ENCODE peak calls at places on chromosomes 2 and 18, in five cellular contexts. One of them, this sample, is unnamed.

GRCh38 chr2:70829916-70830315 is 5.7 kb downstream of the CD207 start:
- DNase-seq in HepG2: no peak
- DNase-seq in K562: no peak
- DNase-seq in HCT116: no peak
- DNase-seq in GM12878: no peak
- DNase-seq in this sample: no peak

GRCh38 chr2:3535794-3536681 is 16.7 kb upstream of the ADI1 start:
- DNase-seq in HepG2: peak
- DNase-seq in K562: peak
- DNase-seq in HCT116: peak
- DNase-seq in GM12878: no peak
- DNase-seq in this sample: no peak

GRCh38 chr2:903223-903900 is 47.3 kb upstream of the SNTG2 start:
- DNase-seq in HepG2: no peak
- DNase-seq in K562: no peak
- DNase-seq in HCT116: no peak
- DNase-seq in GM12878: no peak
- DNase-seq in this sample: peak

GRCh38 chr2:33704352-33704751 is 105.3 kb upstream of the FAM98A start:
- DNase-seq in HepG2: no peak
- DNase-seq in K562: no peak
- DNase-seq in HCT116: no peak
- DNase-seq in GM12878: no peak
- DNase-seq in this sample: no peak

GRCh38 chr2:217953011-217953481 is 49.7 kb downstream of the TNS1 start:
- DNase-seq in HepG2: no peak
- DNase-seq in K562: no peak
- DNase-seq in HCT116: no peak
- DNase-seq in GM12878: no peak
- DNase-seq in this sample: no peak

GRCh38 chr2:98801286-98801685 is 70.4 kb upstream of the MGAT4A start:
- DNase-seq in HepG2: no peak
- DNase-seq in K562: no peak
- DNase-seq in HCT116: no peak
- DNase-seq in GM12878: no peak
- DNase-seq in this sample: no peak

GRCh38 chr2:165369131-165369935 is 100.2 kb upstream of the CSRNP3 start:
- DNase-seq in HepG2: no peak
- DNase-seq in K562: no peak
- DNase-seq in HCT116: no peak
- DNase-seq in GM12878: no peak
- DNase-seq in this sample: no peak

GRCh38 chr18:58991127-58991798 is 126.6 kb downstream of the ZNF532 start:
- DNase-seq in HepG2: no peak
- DNase-seq in K562: no peak
- DNase-seq in HCT116: no peak
- DNase-seq in GM12878: peak
- DNase-seq in this sample: no peak

GRCh38 chr2:141393214-141393545 is 737.6 kb downstream of the LRP1B start:
- DNase-seq in HepG2: no peak
- DNase-seq in K562: no peak
- DNase-seq in HCT116: no peak
- DNase-seq in GM12878: no peak
- DNase-seq in this sample: no peak

GRCh38 chr18:21914739-21915319 is 174.2 kb downstream of the MIB1 start:
- DNase-seq in HepG2: peak
- DNase-seq in K562: peak
- DNase-seq in HCT116: peak
- DNase-seq in GM12878: no peak
- DNase-seq in this sample: no peak

GRCh38 chr2:70385204-70385603 is 83.3 kb upstream of the FAM136A start:
- DNase-seq in HepG2: peak
- DNase-seq in K562: no peak
- DNase-seq in HCT116: no peak
- DNase-seq in GM12878: no peak
- DNase-seq in this sample: no peak

GRCh38 chr2:18623782-18624181 is 34.4 kb upstream of the NT5C1B start:
- DNase-seq in HepG2: no peak
- DNase-seq in K562: no peak
- DNase-seq in HCT116: no peak
- DNase-seq in GM12878: no peak
- DNase-seq in this sample: no peak

GRCh38 chr2:8541636-8542035 is 140.2 kb upstream of the ID2 start:
- DNase-seq in HepG2: no peak
- DNase-seq in K562: no peak
- DNase-seq in HCT116: no peak
- DNase-seq in GM12878: no peak
- DNase-seq in this sample: no peak

GRCh38 chr18:59985289-59985688 is 85.5 kb downstream of the PMAIP1 start:
- DNase-seq in HepG2: no peak
- DNase-seq in K562: no peak
- DNase-seq in HCT116: no peak
- DNase-seq in GM12878: no peak
- DNase-seq in this sample: no peak

GRCh38 chr2:197075754-197076337 is 149.3 kb upstream of the PGAP1 start:
- DNase-seq in HepG2: peak
- DNase-seq in K562: peak
- DNase-seq in HCT116: no peak
- DNase-seq in GM12878: no peak
- DNase-seq in this sample: no peak

GRCh38 chr2:13745324-13745723 is 887.2 kb upstream of the LRATD1 start:
- DNase-seq in HepG2: peak
- DNase-seq in K562: no peak
- DNase-seq in HCT116: no peak
- DNase-seq in GM12878: no peak
- DNase-seq in this sample: peak

GRCh38 chr2:42100696-42101585 is 53.1 kb downstream of the PKDCC start:
- DNase-seq in HepG2: no peak
- DNase-seq in K562: no peak
- DNase-seq in HCT116: no peak
- DNase-seq in GM12878: no peak
- DNase-seq in this sample: peak

GRCh38 chr18:44309185-44309584 is 371.5 kb upstream of the SETBP1 start:
- DNase-seq in HepG2: no peak
- DNase-seq in K562: no peak
- DNase-seq in HCT116: no peak
- DNase-seq in GM12878: no peak
- DNase-seq in this sample: no peak

GRCh38 chr2:18719978-18720775 is 130.8 kb upstream of the NT5C1B start:
- DNase-seq in HepG2: no peak
- DNase-seq in K562: no peak
- DNase-seq in HCT116: no peak
- DNase-seq in GM12878: no peak
- DNase-seq in this sample: no peak

GRCh38 chr2:189276277-189276676 is 96.7 kb upstream of the COL5A2 start:
- DNase-seq in HepG2: no peak
- DNase-seq in K562: no peak
- DNase-seq in HCT116: no peak
- DNase-seq in GM12878: no peak
- DNase-seq in this sample: no peak

GRCh38 chr2:101418704-101419663 is 31.7 kb upstream of the CREG2 start:
- DNase-seq in HepG2: peak
- DNase-seq in K562: peak
- DNase-seq in HCT116: peak
- DNase-seq in GM12878: no peak
- DNase-seq in this sample: no peak

GRCh38 chr2:39881494-39881893 is 102.4 kb upstream of the THUMPD2 start:
- DNase-seq in HepG2: no peak
- DNase-seq in K562: no peak
- DNase-seq in HCT116: no peak
- DNase-seq in GM12878: no peak
- DNase-seq in this sample: no peak

GRCh38 chr2:178863856-178864620 is 56.8 kb upstream of the TTN start:
- DNase-seq in HepG2: no peak
- DNase-seq in K562: no peak
- DNase-seq in HCT116: no peak
- DNase-seq in GM12878: no peak
- DNase-seq in this sample: no peak

GRCh38 chr2:103103678-103104077 is 341.8 kb downstream of the TMEM182 start:
- DNase-seq in HepG2: no peak
- DNase-seq in K562: no peak
- DNase-seq in HCT116: no peak
- DNase-seq in GM12878: no peak
- DNase-seq in this sample: no peak

GRCh38 chr2:166773268-166773949 is 114.9 kb upstream of the XIRP2 start:
- DNase-seq in HepG2: no peak
- DNase-seq in K562: no peak
- DNase-seq in HCT116: no peak
- DNase-seq in GM12878: no peak
- DNase-seq in this sample: no peak

GRCh38 chr2:204454672-204455380 is 90.4 kb upstream of the PARD3B start:
- DNase-seq in HepG2: no peak
- DNase-seq in K562: no peak
- DNase-seq in HCT116: no peak
- DNase-seq in GM12878: no peak
- DNase-seq in this sample: no peak

GRCh38 chr2:204447722-204448121 is 97.6 kb upstream of the PARD3B start:
- DNase-seq in HepG2: no peak
- DNase-seq in K562: no peak
- DNase-seq in HCT116: no peak
- DNase-seq in GM12878: no peak
- DNase-seq in this sample: no peak

GRCh38 chr2:204451766-204452165 is 93.5 kb upstream of the PARD3B start:
- DNase-seq in HepG2: no peak
- DNase-seq in K562: no peak
- DNase-seq in HCT116: no peak
- DNase-seq in GM12878: no peak
- DNase-seq in this sample: no peak

GRCh38 chr2:204453730-204454167 is 91.5 kb upstream of the PARD3B start:
- DNase-seq in HepG2: no peak
- DNase-seq in K562: no peak
- DNase-seq in HCT116: no peak
- DNase-seq in GM12878: no peak
- DNase-seq in this sample: no peak

DNA sequence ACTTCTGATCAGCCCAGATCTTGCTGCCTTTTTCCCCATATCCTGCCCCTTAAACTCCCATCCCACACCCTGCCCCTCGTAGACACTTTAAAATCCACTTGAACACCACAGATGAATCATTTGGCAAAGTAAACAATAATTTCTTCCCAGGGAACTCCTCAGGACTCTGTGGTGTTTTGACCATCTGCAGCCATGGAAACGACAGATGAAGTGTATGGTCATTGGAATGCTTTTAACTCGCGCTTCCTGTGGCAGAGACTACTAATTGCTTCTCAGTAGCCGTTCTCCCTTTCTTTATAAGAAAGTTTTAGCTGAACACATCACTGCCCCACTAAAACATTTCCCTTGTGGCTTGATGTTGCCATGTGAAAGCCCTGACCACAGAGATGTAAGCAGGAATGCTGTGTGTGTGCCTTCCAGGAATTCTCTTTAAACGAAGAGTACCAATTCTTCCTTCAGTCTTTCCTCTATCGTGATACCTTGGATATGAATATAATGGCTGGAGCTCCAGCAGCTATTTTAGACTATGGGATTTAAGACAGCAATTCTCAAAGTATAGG is 92.7 kb upstream of the PARD3B start:
- DNase-seq in HepG2: peak
- DNase-seq in K562: no peak
- DNase-seq in HCT116: peak
- DNase-seq in GM12878: no peak
- DNase-seq in this sample: no peak
- TF ChIP-seq YY1 in HepG2: no peak
- TF ChIP-seq YY1 in K562: no peak
- TF ChIP-seq YY1 in HCT116: no peak
- TF ChIP-seq YY1 in GM12878: no peak
- TF ChIP-seq YY1 in this sample: no peak

GRCh38 chr2:234479465-234479864 is 17.4 kb downstream of the ARL4C start:
- DNase-seq in HepG2: no peak
- DNase-seq in K562: no peak
- DNase-seq in HCT116: no peak
- DNase-seq in GM12878: no peak
- DNase-seq in this sample: no peak

GRCh38 chr2:234476766-234477165 is 20.1 kb downstream of the ARL4C start:
- DNase-seq in HepG2: no peak
- DNase-seq in K562: peak
- DNase-seq in HCT116: no peak
- DNase-seq in GM12878: no peak
- DNase-seq in this sample: no peak

GRCh38 chr2:234481301-234481700 is 15.6 kb downstream of the ARL4C start:
- DNase-seq in HepG2: no peak
- DNase-seq in K562: no peak
- DNase-seq in HCT116: no peak
- DNase-seq in GM12878: no peak
- DNase-seq in this sample: no peak

GRCh38 chr2:234480337-234480736 is 16.5 kb downstream of the ARL4C start:
- DNase-seq in HepG2: no peak
- DNase-seq in K562: no peak
- DNase-seq in HCT116: no peak
- DNase-seq in GM12878: no peak
- DNase-seq in this sample: no peak

GRCh38 chr2:234478121-234478858 is 18.6 kb downstream of the ARL4C start:
- DNase-seq in HepG2: no peak
- DNase-seq in K562: no peak
- DNase-seq in HCT116: no peak
- DNase-seq in GM12878: no peak
- DNase-seq in this sample: no peak
- TF ChIP-seq ATF3 in HepG2: no peak
- TF ChIP-seq ATF3 in K562: no peak
- TF ChIP-seq ATF3 in HCT116: no peak
- TF ChIP-seq ATF3 in GM12878: no peak
- TF ChIP-seq ATF3 in this sample: no peak

DNA sequence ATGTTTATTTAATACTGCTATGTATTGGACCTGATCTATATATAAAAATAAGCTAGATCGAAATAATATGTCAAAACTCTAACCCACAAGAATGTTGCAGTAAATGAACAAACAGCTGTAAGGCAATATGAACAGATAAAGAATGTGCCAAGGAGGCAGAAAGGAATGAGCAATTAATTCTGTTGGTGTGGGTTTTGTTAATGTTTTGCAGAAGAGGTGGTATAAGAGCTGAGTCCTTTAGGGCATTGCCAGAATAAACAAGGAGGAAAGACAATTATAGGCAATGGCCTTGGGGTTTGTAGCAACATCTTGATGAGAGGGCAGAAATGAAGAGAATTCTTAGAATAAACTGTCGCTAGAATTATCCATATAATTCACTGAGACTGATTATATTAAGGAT is 241.0 kb upstream of the GULP1 start:
- DNase-seq in HepG2: no peak
- DNase-seq in K562: no peak
- DNase-seq in HCT116: no peak
- DNase-seq in GM12878: no peak
- DNase-seq in this sample: no peak
- TF ChIP-seq YY1 in HepG2: no peak
- TF ChIP-seq YY1 in K562: no peak
- TF ChIP-seq YY1 in HCT116: no peak
- TF ChIP-seq YY1 in GM12878: no peak
- TF ChIP-seq YY1 in this sample: no peak

GRCh38 chr2:237242091-237242536 is 156.4 kb downstream of the COPS8 start:
- DNase-seq in HepG2: no peak
- DNase-seq in K562: no peak
- DNase-seq in HCT116: no peak
- DNase-seq in GM12878: no peak
- DNase-seq in this sample: no peak
- TF ChIP-seq ATF3 in HepG2: no peak
- TF ChIP-seq ATF3 in K562: no peak
- TF ChIP-seq ATF3 in HCT116: no peak
- TF ChIP-seq ATF3 in GM12878: no peak
- TF ChIP-seq ATF3 in this sample: no peak

This sample was measured in H1.